ENCODE peak calls at places on chromosomes 2 and 18, in seven cellular contexts. S is endothelial cell of umbilical vein, A is A549, M is OCI-LY7, D is pancreas, K is right atrium auricular region, Y is Peyer's patch. X is an unnamed sample.
A peak's percentile ranks its signal among the peaks of the same experiment; 100 is the strongest.

GRCh38 chr18:49274188-49274714 is 186.2 kb downstream of the DYM start:
- DNase-seq in A (no peak), M (no peak), K (no peak), Y (no peak), S (no peak), D (no peak), X (no peak)

GRCh38 chr18:65336411-65336810 is 414.4 kb upstream of the CDH7 start:
- DNase-seq in Y (no peak), S (no peak), D (no peak), K (no peak), M (no peak), A (no peak), X (no peak)

GRCh38 chr2:30165617-30166016 is 18.8 kb downstream of the YPEL5 start:
- DNase-seq in M (no peak), K (no peak), A (no peak), D (no peak), S (no peak), Y (no peak), X (no peak)

GRCh38 chr18:57141208-57142129 is 5.4 kb upstream of the BOD1L2 start:
- DNase-seq in M (no peak), K (no peak), Y (peak; percentile 67), A (no peak), D (peak; percentile 86), S (no peak), X (no peak)

GRCh38 chr2:225437319-225437718 is 37.8 kb downstream of the NYAP2 start:
- DNase-seq in A (no peak), S (no peak), K (no peak), D (no peak), Y (no peak), M (no peak), X (no peak)

GRCh38 chr2:47360283-47360682 is 42.7 kb upstream of the MSH2 start:
- DNase-seq in A (no peak), K (no peak), Y (no peak), S (no peak), M (no peak), D (no peak), X (no peak)

GRCh38 chr2:26633993-26634392 is 7.2 kb downstream of the CIB4 start:
- DNase-seq in S (no peak), K (no peak), Y (no peak), D (no peak), A (no peak), M (no peak), X (no peak)

GRCh38 chr2:127023504-127023903 is 83.5 kb downstream of the BIN1 start:
- DNase-seq in M (no peak), S (no peak), Y (no peak), D (no peak), A (no peak), K (no peak), X (no peak)

DNA sequence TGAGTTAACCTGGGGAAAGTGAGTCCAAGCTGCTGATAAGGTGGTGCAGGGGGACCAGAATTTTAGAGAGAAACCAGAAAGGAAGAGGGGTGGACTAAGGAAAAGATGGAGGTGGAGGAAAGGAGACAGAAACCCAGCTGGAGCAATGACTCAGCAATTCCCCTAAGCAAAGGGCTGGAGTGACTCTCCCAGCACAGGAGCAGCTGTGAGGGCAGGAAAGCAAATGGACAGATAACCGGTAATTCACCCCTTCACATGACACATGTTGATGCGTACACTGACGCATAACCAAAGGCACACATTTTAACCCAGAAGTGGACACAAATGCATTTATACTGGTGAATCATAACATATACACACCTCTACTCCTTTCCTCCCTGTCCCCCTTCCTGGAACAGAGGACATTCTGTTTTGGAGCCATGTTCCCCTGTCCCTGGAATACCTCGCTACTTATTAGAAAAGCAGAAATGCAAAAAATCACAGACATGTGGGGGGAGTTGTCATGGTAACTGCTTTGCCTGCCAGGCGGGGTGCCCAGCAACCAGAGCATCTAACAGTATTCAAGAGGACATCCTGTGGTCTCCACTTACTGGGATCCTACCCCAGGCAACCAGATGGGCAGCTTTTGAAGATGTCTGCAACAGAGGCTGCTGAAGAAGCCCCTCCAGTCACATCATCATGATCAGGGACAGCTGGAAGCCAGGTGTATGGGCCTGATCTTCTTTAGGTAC is 4.7 kb downstream of the CDK5R2 start:
- DNase-seq in D (no peak), A (peak; percentile 87), S (no peak), K (no peak), Y (no peak), M (no peak), X (peak; percentile 65)
- H3K4me3 ChIP-seq in D (no peak overlapping the region), A (peak overlapping the region; percentile 35), S (no peak overlapping the region), K (no peak overlapping the region), Y (no peak overlapping the region), M (no peak overlapping the region), X (peak overlapping the region; percentile 32)

GRCh38 chr2:239267411-239267941 is 133.3 kb downstream of the HDAC4 start:
- DNase-seq in K (peak; percentile 85), M (peak; percentile 91), Y (peak; percentile 78), S (peak; percentile 37), A (no peak), D (no peak), X (no peak)
- TF ChIP-seq CTCF in K (peak; percentile 46), M (peak; percentile 67), Y (peak; percentile 49), S (peak; percentile 6), A (no peak), D (no peak), X (peak; percentile 34)

GRCh38 chr2:196259507-196260481 is 88.4 kb upstream of the STK17B start:
- DNase-seq in S (peak; percentile 76), Y (no peak), K (no peak), A (peak; percentile 77), M (no peak), D (no peak), X (no peak)

GRCh38 chr2:196263181-196263747 is 91.9 kb upstream of the STK17B start:
- DNase-seq in D (no peak), Y (no peak), A (no peak), S (peak; percentile 16), M (peak; percentile 72), K (no peak), X (no peak)

GRCh38 chr2:196266351-196266750 is 95.0 kb upstream of the STK17B start:
- DNase-seq in D (no peak), K (no peak), A (no peak), S (no peak), M (no peak), Y (no peak), X (no peak)

GRCh38 chr2:196260546-196260945 is 89.2 kb upstream of the STK17B start:
- DNase-seq in M (no peak), A (no peak), K (no peak), Y (no peak), S (no peak), D (no peak), X (no peak)

GRCh38 chr2:196262606-196263005 is 91.2 kb upstream of the STK17B start:
- DNase-seq in K (no peak), Y (no peak), A (no peak), M (no peak), D (no peak), S (no peak), X (no peak)
- H3K27ac ChIP-seq in K (no peak overlapping the region), Y (peak overlapping the region; percentile 69), A (peak overlapping the region; percentile 1), M (peak overlapping the region; percentile 65), D (no peak overlapping the region), S (peak overlapping the region; percentile 47), X (no peak overlapping the region)

GRCh38 chr2:240128608-240129144 is 7.4 kb downstream of the COPS9 start:
- DNase-seq in A (no peak), S (no peak), D (no peak), K (no peak), M (no peak), Y (peak; percentile 20), X (no peak)

GRCh38 chr2:240129731-240130392 is 6.2 kb downstream of the COPS9 start:
- DNase-seq in K (no peak), A (no peak), M (no peak), Y (peak; percentile 37), S (no peak), D (peak; percentile 31), X (no peak)

GRCh38 chr2:240130393-240131195 is 5.5 kb downstream of the COPS9 start:
- DNase-seq in Y (peak; percentile 24), M (no peak), S (no peak), K (no peak), A (no peak), D (peak; percentile 38), X (no peak)

GRCh38 chr2:240127911-240128607 is 8.0 kb downstream of the COPS9 start:
- DNase-seq in K (no peak), M (no peak), D (peak; percentile 31), A (no peak), Y (peak; percentile 33), S (no peak), X (no peak)

GRCh38 chr2:240129311-240129710 is 6.8 kb downstream of the COPS9 start:
- DNase-seq in A (no peak), Y (peak; percentile 24), S (no peak), M (no peak), K (no peak), D (peak; percentile 26), X (no peak)
- H3K4me3 ChIP-seq in A (no peak overlapping the region), Y (no peak overlapping the region), S (no peak overlapping the region), M (no peak overlapping the region), K (no peak overlapping the region), D (no peak overlapping the region), X (no peak overlapping the region)

DNA sequence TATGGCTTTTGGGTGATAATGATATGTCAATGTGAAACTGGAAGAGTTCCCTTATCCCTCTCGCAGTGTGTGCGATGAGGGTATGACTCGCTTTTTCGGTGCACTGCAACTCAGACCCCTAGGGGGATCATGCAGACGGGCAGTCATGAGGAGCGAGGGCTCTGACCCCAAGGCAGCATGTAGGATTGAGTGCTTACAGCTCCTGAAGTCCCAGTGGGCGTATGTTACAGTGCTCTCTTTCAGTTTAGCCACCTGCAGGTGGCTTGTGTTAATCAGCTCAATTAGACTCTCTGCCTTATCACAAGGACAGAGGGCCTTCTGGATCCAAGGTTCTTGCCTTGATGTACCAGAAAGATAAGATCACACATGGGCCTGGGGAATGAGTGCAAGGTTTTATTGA is 1269.9 kb upstream of the GYPC start:
- DNase-seq in K (no peak), M (no peak), S (no peak), Y (no peak), D (no peak), A (peak; percentile 1), X (no peak)
- TF ChIP-seq CTCF in K (no peak), M (no peak), S (no peak), Y (no peak), D (no peak), A (no peak), X (no peak)